ENCODE peak calls at places on chromosomes 12 and 14, in seven cellular contexts. H is lower leg skin, D is iPS DF 6.9, U is MM.1S, L is HFF-Myc, M is A549, W is mucosa of descending colon. E is an unnamed sample.

GRCh38 chr14:44803239-44803905 is 158.4 kb downstream of the KLHL28 start:
- DNase-seq in U (peak; percentile 29), H (no peak), W (no peak), D (peak; percentile 43), M (peak; percentile 26), L (peak; percentile 22), E (peak; percentile 27)

GRCh38 chr12:93153321-93153720 is 224.2 kb upstream of the EEA1 start:
- DNase-seq in U (no peak), W (no peak), H (no peak), D (no peak), L (no peak), M (no peak), E (no peak)

GRCh38 chr12:100753837-100754236 is 40.7 kb upstream of the ANO4 start:
- DNase-seq in M (no peak), H (no peak), U (no peak), L (no peak), D (no peak), W (no peak), E (no peak)

GRCh38 chr14:65156568-65157366 is 54.5 kb upstream of the MAX start:
- DNase-seq in H (peak; percentile 39), L (peak; percentile 66), D (no peak), M (no peak), U (peak; percentile 64), W (peak; percentile 54), E (no peak)

GRCh38 chr12:52178443-52178842 is 13.4 kb downstream of the KRT80 start:
- DNase-seq in M (no peak), H (no peak), U (no peak), W (no peak), D (no peak), L (no peak), E (no peak)

GRCh38 chr12:53569174-53569557 is 57.0 kb downstream of the ATF7 start:
- DNase-seq in W (no peak), D (no peak), H (no peak), U (no peak), L (no peak), M (no peak), E (no peak)

GRCh38 chr12:102879144-102879763 is 37.8 kb downstream of the PAH start:
- DNase-seq in L (peak; percentile 41), H (peak; percentile 70), M (peak; percentile 75), U (peak; percentile 84), D (peak; percentile 76), W (no peak), E (peak; percentile 47)

GRCh38 chr12:990308-990648 is 745 bp upstream of the ERC1 start:
- DNase-seq in W (peak; percentile 76), D (no peak), H (peak; percentile 49), U (peak; percentile 68), L (no peak), M (peak; percentile 38), E (peak; percentile 24)

GRCh38 chr12:121812320-121812871 is 8.6 kb downstream of the SETD1B start:
- DNase-seq in L (no peak), W (peak; percentile 86), U (no peak), H (no peak), D (no peak), M (peak; percentile 92), E (no peak)

GRCh38 chr12:106317406-106318082 is 15.0 kb downstream of the TCP11L2 start:
- DNase-seq in D (no peak), M (no peak), L (no peak), H (no peak), U (no peak), W (no peak), E (no peak)

GRCh38 chr14:38982837-38983236 is 120.2 kb downstream of the SEC23A start:
- DNase-seq in W (no peak), L (no peak), M (no peak), D (no peak), U (no peak), H (no peak), E (no peak)

GRCh38 chr12:69071091-69071370 is 138.1 kb upstream of the CPM start:
- DNase-seq in L (no peak), W (no peak), D (no peak), H (no peak), U (no peak), M (no peak), E (no peak)

GRCh38 chr12:71041481-71041880 is 116.3 kb downstream of the TSPAN8 start:
- DNase-seq in L (no peak), U (no peak), H (no peak), D (no peak), M (no peak), W (no peak), E (no peak)

GRCh38 chr12:49131973-49132461 is 822 bp upstream of the TUBA1B start:
- DNase-seq in D (no peak), M (peak; percentile 41), U (peak; percentile 36), L (no peak), W (no peak), H (peak; percentile 42), E (peak; percentile 25)

GRCh38 chr12:54393350-54393655 is 8.8 kb upstream of the ZNF385A start:
- DNase-seq in U (no peak), W (no peak), D (no peak), H (no peak), M (no peak), L (no peak), E (no peak)

GRCh38 chr12:108214486-108214885 is 85.4 kb downstream of the WSCD2 start:
- DNase-seq in L (no peak), D (no peak), W (no peak), U (peak; percentile 45), H (no peak), M (peak; percentile 22), E (no peak)

GRCh38 chr12:125272252-125272980 is 207.2 kb downstream of the AACS start:
- DNase-seq in U (no peak), H (no peak), D (no peak), M (no peak), W (no peak), L (no peak), E (no peak)

GRCh38 chr14:36905272-36906046 is 243.8 kb downstream of the PAX9 start:
- DNase-seq in M (no peak), W (no peak), U (no peak), D (no peak), L (no peak), H (no peak), E (no peak)

GRCh38 chr12:75634244-75635222 is 123.1 kb upstream of the KRR1 start:
- DNase-seq in H (no peak), M (no peak), W (no peak), D (no peak), U (no peak), L (no peak), E (no peak)

GRCh38 chr14:68908860-68909259 is 70.2 kb downstream of the ACTN1 start:
- DNase-seq in L (no peak), H (no peak), D (no peak), U (no peak), M (no peak), W (no peak), E (no peak)

GRCh38 chr14:77642407-77642806 is 26.0 kb upstream of the SPTLC2 start:
- DNase-seq in L (no peak), D (no peak), H (no peak), M (no peak), W (no peak), U (no peak), E (no peak)
- H3K4me3 ChIP-seq in L (peak overlapping the region; percentile 25), D (no peak overlapping the region), H (no peak overlapping the region), M (no peak overlapping the region), W (no peak overlapping the region), U (peak overlapping the region; percentile 55), E (no peak overlapping the region)

GRCh38 chr14:91225025-91225424 is 19.5 kb downstream of the GPR68 start:
- DNase-seq in L (no peak), D (no peak), M (no peak), W (no peak), U (no peak), H (no peak), E (no peak)
- H3K4me3 ChIP-seq in L (no peak overlapping the region), D (no peak overlapping the region), M (no peak overlapping the region), W (no peak overlapping the region), U (no peak overlapping the region), H (no peak overlapping the region), E (no peak overlapping the region)

DNA sequence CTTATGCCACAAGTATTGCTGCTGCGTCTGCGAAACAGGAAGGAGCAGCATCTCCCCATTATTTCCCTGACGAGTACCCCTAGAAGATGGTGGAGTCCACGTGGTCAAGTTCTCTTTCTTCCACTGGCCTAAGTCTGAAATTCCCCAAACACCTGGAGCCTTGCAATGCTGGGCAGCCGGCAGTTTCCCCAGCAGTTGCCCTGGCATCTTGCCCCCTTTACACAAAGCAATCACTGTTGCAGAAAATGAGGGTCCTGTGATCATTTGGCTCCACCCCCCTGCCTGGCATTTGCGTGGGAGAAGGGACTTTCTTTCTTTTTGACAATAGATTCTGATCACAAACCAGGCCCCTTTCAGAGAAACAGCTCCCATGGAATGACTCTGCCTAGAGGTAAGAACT is 57.0 kb downstream of the FOS start:
- DNase-seq in H (no peak), L (no peak), D (no peak), U (no peak), W (no peak), M (no peak), E (no peak)
- H3K4me3 ChIP-seq in H (no peak overlapping the region), L (no peak overlapping the region), D (no peak overlapping the region), U (no peak overlapping the region), W (no peak overlapping the region), M (no peak overlapping the region), E (no peak overlapping the region)

DNA sequence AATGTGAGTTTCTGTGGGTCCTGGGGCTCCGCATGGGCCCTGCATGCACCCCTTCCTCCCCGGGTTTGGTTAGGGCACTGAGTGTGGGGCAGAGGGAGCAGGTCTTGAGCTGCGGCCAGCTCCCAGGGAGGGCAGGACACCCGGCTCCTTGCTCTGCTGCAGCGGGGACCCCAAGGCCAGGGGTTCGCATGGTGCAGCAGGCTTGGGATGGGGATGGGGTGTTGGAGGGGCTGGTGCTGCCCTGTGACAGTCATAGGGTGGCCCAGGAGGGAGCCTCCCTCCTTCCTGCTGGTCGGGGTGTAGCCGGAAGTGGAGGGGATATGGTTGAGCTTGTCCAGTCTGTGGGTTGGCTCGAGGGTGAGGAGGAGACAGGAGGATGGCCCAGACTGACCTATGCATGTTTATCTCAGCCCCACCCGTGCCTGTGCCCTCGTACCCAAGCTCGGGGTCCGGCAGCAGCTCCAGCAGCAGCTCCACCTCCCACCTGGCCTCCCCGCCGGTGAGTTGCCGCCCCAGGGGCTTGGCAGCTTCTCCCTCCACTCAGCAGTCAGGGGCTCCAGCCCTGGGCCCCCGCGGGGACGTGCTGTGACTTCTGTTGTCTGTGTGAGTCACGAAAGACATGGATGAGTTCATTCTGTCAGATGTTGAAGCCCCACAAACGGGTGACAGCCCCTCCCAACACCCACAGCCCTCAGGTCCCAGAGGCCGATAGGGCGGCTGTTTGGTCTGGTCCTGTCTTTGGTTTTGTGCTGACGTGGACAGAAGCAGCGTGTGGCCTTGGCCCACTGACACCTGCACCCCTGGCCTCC is 16.1 kb downstream of the ULK1 start:
- DNase-seq in W (no peak), M (no peak), H (no peak), U (no peak), D (no peak), L (no peak), E (no peak)
- H3K4me3 ChIP-seq in W (no peak overlapping the region), M (no peak overlapping the region), H (no peak overlapping the region), U (no peak overlapping the region), D (no peak overlapping the region), L (no peak overlapping the region), E (no peak overlapping the region)